ENCODE peak calls at places on chromosomes 16 and 17, in eight cellular contexts. K is lower lobe of right lung, G is keratinocyte, H is brain microvascular endothelial cell, S is psoas muscle, I is astrocyte of the cerebellum, D is sigmoid colon, Y is foreskin fibroblast. E is an unnamed sample.
A peak's percentile ranks its signal among the peaks of the same experiment; 100 is the strongest.

GRCh38 chr17:72496461-72496860 is 375.6 kb downstream of the SOX9 start:
- DNase-seq in K (no peak), G (no peak), H (no peak), S (no peak), I (no peak), D (no peak), Y (no peak), E (no peak)

GRCh38 chr17:27236710-27237315 is 57.1 kb upstream of the WSB1 start:
- DNase-seq in K (no peak), G (peak; percentile 40), H (peak; percentile 67), S (peak; percentile 57), I (peak; percentile 70), D (peak; percentile 87), Y (peak; percentile 55), E (peak; percentile 26)

GRCh38 chr16:21685034-21685455 is 21.3 kb downstream of the OTOA start:
- DNase-seq in K (no peak), G (no peak), H (no peak), S (no peak), I (no peak), D (no peak), Y (no peak), E (no peak)

GRCh38 chr17:68344701-68345136 is 53.4 kb downstream of the ARSG start:
- DNase-seq in K (no peak), G (no peak), H (no peak), S (no peak), I (no peak), D (no peak), Y (no peak), E (no peak)

GRCh38 chr16:14011846-14012245 is 59.3 kb upstream of the MRTFB start:
- DNase-seq in K (no peak), G (no peak), H (no peak), S (no peak), I (no peak), D (no peak), Y (no peak), E (no peak)

GRCh38 chr17:35795007-35795870 is at the start of gene MMP28:
- DNase-seq in K (peak; percentile 75), G (no peak), H (no peak), S (peak; percentile 50), I (no peak), D (no peak), Y (no peak), E (no peak)

GRCh38 chr17:27207073-27207511 is 86.8 kb upstream of the WSB1 start:
- DNase-seq in K (no peak), G (peak; percentile 30), H (peak; percentile 66), S (no peak), I (no peak), D (no peak), Y (peak; percentile 50), E (peak; percentile 20)

GRCh38 chr17:16991349-16992009 is 19.6 kb upstream of the TNFRSF13B start:
- DNase-seq in K (peak; percentile 92), G (peak; percentile 11), H (peak; percentile 63), S (peak; percentile 85), I (no peak), D (peak; percentile 85), Y (peak; percentile 45), E (no peak)

GRCh38 chr17:28741358-28742349 is 2.2 kb upstream of the TRAF4 start:
- DNase-seq in K (no peak), G (no peak), H (no peak), S (no peak), I (no peak), D (no peak), Y (no peak), E (no peak)

GRCh38 chr16:51831595-51832352 is 680.7 kb upstream of the SALL1 start:
- DNase-seq in K (no peak), G (no peak), H (no peak), S (no peak), I (no peak), D (no peak), Y (no peak), E (no peak)

GRCh38 chr16:84554627-84555328 is 50.3 kb upstream of the MEAK7 start:
- DNase-seq in K (peak; percentile 11), G (no peak), H (no peak), S (no peak), I (no peak), D (no peak), Y (no peak), E (no peak)

GRCh38 chr17:73268582-73269328 is 7.1 kb upstream of the CPSF4L start:
- DNase-seq in K (no peak), G (no peak), H (no peak), S (no peak), I (no peak), D (no peak), Y (no peak), E (no peak)

GRCh38 chr17:82237746-82238561 is 9.1 kb downstream of the SLC16A3 start:
- DNase-seq in K (peak; percentile 51), G (no peak), H (no peak), S (peak; percentile 22), I (no peak), D (peak; percentile 67), Y (no peak), E (no peak)

GRCh38 chr17:82663381-82664275 is 15.4 kb upstream of the WDR45B start:
- DNase-seq in K (peak; percentile 35), G (no peak), H (no peak), S (peak; percentile 9), I (no peak), D (no peak), Y (no peak), E (no peak)

GRCh38 chr17:40516581-40517285 is 15.3 kb upstream of the TNS4 start:
- DNase-seq in K (no peak), G (no peak), H (no peak), S (no peak), I (no peak), D (peak; percentile 36), Y (no peak), E (no peak)

GRCh38 chr16:77551352-77551751 is 116.5 kb upstream of the ADAMTS18 start:
- DNase-seq in K (no peak), G (no peak), H (peak; percentile 32), S (no peak), I (peak; percentile 50), D (no peak), Y (no peak), E (no peak)

GRCh38 chr17:50272711-50273653 is 1.3 kb upstream of the TMEM92 start:
- DNase-seq in K (peak; percentile 73), G (no peak), H (peak; percentile 58), S (peak; percentile 55), I (no peak), D (no peak), Y (no peak), E (no peak)

DNA sequence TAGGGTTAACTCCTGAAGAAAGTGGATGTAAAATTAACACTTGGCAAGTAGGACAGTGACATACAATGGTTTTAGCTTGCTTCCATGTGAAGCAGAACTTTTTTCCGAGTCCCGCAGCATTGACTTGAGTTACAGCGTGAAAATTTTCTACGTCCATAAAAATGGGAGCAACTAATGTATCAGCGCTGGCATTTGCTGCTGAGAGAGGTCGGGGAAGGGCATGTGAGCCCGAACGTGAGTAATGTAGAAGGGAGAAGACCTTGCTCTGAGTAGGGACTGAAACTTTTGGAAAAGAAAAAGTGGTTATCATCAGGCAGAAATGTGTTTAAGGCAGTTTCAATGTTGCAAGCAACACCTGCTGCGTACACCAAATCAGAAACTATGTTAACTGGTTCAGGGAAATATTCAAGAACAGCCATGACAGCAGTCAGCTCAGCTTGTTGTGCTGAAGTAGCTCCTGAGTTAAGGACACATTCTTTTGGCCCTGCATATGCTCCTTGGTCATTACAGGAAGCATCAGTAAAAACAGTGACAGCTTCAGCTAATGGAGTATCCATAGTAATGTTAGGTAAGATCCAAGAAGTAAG is 70.9 kb upstream of the ARL4D start:
- DNase-seq in K (no peak), G (no peak), H (no peak), S (no peak), I (no peak), D (no peak), Y (peak; percentile 14), E (no peak)
- H3K4me3 ChIP-seq in K (no peak overlapping the region), G (no peak overlapping the region), H (no peak overlapping the region), S (peak overlapping the region; percentile 13), I (no peak overlapping the region), D (no peak overlapping the region), Y (no peak overlapping the region), E (no peak overlapping the region)

DNA sequence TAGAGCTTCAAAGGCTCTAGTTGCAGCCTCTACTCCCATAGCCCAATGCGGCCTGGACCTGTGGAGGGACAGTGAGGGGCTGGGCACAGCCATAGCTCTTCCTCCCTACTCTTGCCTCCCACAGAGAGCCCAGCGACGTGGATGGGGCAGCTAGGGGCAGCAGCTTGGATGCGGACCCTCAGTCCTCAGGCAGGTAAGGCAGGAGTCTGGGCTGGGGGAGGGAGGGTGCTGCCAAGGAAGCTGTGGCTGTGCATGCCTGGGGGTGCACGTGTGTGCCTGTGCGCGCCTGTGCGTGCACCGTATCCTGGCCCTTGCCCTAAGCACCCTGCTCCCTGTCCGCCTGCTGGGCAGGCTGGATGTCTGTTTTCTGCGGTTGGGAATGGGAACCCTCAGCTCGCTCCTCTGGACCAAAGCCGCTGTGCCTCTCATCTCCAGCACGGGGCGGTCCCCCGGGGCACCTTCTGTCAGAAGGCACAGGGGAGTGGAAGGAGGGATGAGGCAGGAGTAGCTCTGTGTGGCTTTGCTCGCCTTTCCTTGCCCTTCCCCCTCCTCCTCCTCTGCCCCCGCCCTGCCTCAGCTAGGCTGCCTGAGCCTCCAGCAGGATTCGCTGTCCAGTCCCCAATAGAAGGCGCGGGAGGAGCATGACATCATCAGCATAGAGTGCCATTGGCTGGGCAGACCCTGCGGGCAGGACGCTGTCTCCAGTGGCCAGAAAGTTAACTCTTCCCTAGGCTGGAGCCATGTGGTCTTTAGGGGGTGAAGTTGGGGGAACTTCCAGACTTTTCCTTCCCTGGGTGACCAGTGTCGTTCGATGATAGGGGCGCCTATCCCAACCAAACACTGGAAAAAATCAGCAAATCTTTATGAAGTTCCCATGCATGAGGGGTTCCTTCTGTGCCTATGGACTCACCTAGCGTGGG is 797 bp downstream of the PRCD start:
- DNase-seq in K (peak; percentile 92), G (no peak), H (peak; percentile 97), S (peak; percentile 93), I (peak; percentile 83), D (peak; percentile 98), Y (peak; percentile 93), E (no peak)
- TF ChIP-seq CTCF in K (peak; percentile 30), G (no peak), H (peak; percentile 51), S (peak; percentile 14), I (no peak), D (peak; percentile 42), Y (peak; percentile 8), E (peak; percentile 20)

GRCh38 chr17:80751070-80751459 is 206.4 kb downstream of the RPTOR start:
- DNase-seq in K (no peak), G (no peak), H (no peak), S (peak; percentile 62), I (no peak), D (peak; percentile 79), Y (peak; percentile 50), E (no peak)
- H3K4me3 ChIP-seq in K (no peak overlapping the region), G (no peak overlapping the region), H (no peak overlapping the region), S (peak overlapping the region; percentile 59), I (no peak overlapping the region), D (peak overlapping the region; percentile 13), Y (peak overlapping the region; percentile 35), E (no peak overlapping the region)

DNA sequence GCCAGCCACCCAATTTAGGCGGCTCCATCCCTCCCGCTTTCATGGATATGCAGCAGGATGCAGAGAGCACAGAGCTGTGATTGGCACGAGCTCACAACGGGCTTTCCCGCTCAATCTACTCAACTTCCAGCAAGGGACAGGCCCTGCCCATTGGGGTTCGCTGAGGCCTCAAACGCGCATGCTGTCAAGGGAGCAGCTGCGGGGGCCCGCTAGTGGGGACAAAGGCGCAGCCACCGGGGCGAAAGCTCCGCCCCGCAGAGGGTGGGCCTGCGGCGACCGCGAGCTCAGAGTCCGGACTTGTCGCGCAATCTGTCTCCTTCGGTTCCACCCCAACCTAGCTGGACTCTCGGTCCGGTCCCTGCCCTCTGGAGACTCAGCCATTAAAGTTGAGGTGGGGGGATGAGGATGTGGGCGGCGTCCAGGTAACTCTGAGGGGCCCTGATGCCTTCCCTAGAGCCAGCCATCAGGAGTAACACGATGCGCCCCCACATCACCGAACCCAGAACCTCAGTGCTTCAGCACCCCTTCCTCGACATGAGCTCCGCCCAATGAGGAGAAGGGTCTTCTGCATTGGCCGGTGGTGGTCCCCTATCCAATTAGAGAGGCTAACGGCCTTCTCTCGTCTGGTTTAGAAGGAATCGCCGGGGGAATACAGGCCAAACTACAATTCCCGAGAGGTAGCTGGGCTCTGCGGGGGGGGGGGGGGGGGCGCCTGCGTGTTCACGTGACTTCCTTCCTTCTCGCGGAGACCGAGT is 489 bp upstream of the NFATC3 start:
- DNase-seq in K (peak; percentile 95), G (no peak), H (peak; percentile 39), S (peak; percentile 91), I (no peak), D (peak; percentile 95), Y (peak; percentile 86), E (no peak)
- TF ChIP-seq CTCF in K (peak; percentile 34), G (peak; percentile 3), H (peak; percentile 14), S (peak; percentile 17), I (no peak), D (no peak), Y (no peak), E (no peak)

E was measured in epithelial cell of proximal tubule.